ENCODE peak calls at places on chromosome 20, in nine cellular contexts. W is adrenal gland, Z is AG04449, M is brain microvascular endothelial cell, Y is transverse colon, Q is K562, P is endodermal cell, E is A549, N is cardiac muscle cell. K is an unnamed sample.
A peak's percentile ranks its signal among the peaks of the same experiment; 100 is the strongest.

GRCh38 chr20:6067765-6068318 is 14.0 kb upstream of the LRRN4 start:
- DNase-seq in W (no peak), Z (no peak), M (no peak), Y (no peak), Q (no peak), P (no peak), E (no peak), N (no peak), K (no peak)

GRCh38 chr20:2708073-2708415 is 15.5 kb downstream of the EBF4 start:
- DNase-seq in W (no peak), Z (no peak), M (no peak), Y (no peak), Q (no peak), P (peak; percentile 76), E (no peak), N (no peak), K (no peak)

GRCh38 chr20:36121981-36122930 is 32.3 kb upstream of the EPB41L1 start:
- DNase-seq in W (no peak), Z (no peak), M (no peak), Y (peak; percentile 92), Q (no peak), P (peak; percentile 59), E (no peak), N (no peak), K (no peak)

GRCh38 chr20:32961956-32962517 is 42.2 kb downstream of the SUN5 start:
- DNase-seq in W (no peak), Z (no peak), M (no peak), Y (no peak), Q (no peak), P (no peak), E (no peak), N (no peak), K (no peak)

GRCh38 chr20:53692465-53693067 is 98.9 kb upstream of the ZNF217 start:
- DNase-seq in W (peak; percentile 27), Z (peak; percentile 64), M (peak; percentile 27), Y (peak; percentile 26), Q (no peak), P (peak; percentile 53), E (no peak), N (peak; percentile 87), K (peak; percentile 86)

GRCh38 chr20:10524643-10525042 is 89.5 kb downstream of the SLX4IP start:
- DNase-seq in W (no peak), Z (no peak), M (peak; percentile 61), Y (no peak), Q (no peak), P (peak; percentile 38), E (peak; percentile 35), N (no peak), K (peak; percentile 34)

GRCh38 chr20:24475356-24475755 is 5.9 kb downstream of the SYNDIG1 start:
- DNase-seq in W (no peak), Z (no peak), M (no peak), Y (no peak), Q (no peak), P (no peak), E (no peak), N (no peak), K (no peak)

GRCh38 chr20:10110151-10110550 is 75.4 kb downstream of the ANKEF1 start:
- DNase-seq in W (no peak), Z (no peak), M (no peak), Y (no peak), Q (no peak), P (no peak), E (no peak), N (no peak), K (peak; percentile 67)

GRCh38 chr20:3751664-3752385 is 15.7 kb downstream of the ADISSP start:
- DNase-seq in W (peak; percentile 75), Z (no peak), M (no peak), Y (peak; percentile 68), Q (no peak), P (peak; percentile 92), E (no peak), N (no peak), K (no peak)

GRCh38 chr20:3752386-3752759 is 15.2 kb downstream of the ADISSP start:
- DNase-seq in W (no peak), Z (no peak), M (no peak), Y (no peak), Q (no peak), P (no peak), E (no peak), N (no peak), K (no peak)

GRCh38 chr20:3749689-3750639 is 17.5 kb downstream of the HSPA12B start:
- DNase-seq in W (no peak), Z (no peak), M (no peak), Y (no peak), Q (peak; percentile 65), P (peak; percentile 93), E (peak; percentile 98), N (no peak), K (no peak)

GRCh38 chr20:3753098-3753497 is 14.5 kb downstream of the ADISSP start:
- DNase-seq in W (peak; percentile 70), Z (peak; percentile 16), M (peak; percentile 68), Y (peak; percentile 69), Q (peak; percentile 46), P (peak; percentile 92), E (peak; percentile 89), N (peak; percentile 84), K (peak; percentile 65)

DNA sequence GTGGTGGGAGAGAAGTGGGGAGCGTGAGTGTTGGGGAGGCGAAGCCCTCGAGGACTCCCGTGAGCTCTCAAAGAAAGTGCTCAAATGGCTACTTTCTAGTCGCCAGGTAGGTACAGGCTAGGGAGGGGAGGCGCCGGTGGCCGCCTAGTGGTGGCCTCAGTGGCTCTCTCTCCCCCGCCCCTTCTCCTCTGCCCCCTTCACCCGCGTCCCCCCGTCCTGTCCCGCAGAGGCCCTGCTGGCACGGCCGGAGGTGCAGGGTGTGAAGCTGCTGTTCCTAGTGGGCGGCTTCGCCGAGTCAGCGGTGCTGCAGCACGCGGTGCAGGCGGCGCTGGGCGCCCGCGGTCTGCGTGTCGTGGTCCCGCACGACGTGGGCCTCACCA is 16.3 kb downstream of the ADISSP start:
- DNase-seq in W (no peak), Z (no peak), M (no peak), Y (no peak), Q (no peak), P (peak; percentile 74), E (no peak), N (no peak), K (no peak)
- TF ChIP-seq CTCF in W (no peak), Z (no peak), M (peak; percentile 38), Y (no peak), Q (no peak), P (peak; percentile 71), E (no peak), N (no peak), K (peak; percentile 15)

DNA sequence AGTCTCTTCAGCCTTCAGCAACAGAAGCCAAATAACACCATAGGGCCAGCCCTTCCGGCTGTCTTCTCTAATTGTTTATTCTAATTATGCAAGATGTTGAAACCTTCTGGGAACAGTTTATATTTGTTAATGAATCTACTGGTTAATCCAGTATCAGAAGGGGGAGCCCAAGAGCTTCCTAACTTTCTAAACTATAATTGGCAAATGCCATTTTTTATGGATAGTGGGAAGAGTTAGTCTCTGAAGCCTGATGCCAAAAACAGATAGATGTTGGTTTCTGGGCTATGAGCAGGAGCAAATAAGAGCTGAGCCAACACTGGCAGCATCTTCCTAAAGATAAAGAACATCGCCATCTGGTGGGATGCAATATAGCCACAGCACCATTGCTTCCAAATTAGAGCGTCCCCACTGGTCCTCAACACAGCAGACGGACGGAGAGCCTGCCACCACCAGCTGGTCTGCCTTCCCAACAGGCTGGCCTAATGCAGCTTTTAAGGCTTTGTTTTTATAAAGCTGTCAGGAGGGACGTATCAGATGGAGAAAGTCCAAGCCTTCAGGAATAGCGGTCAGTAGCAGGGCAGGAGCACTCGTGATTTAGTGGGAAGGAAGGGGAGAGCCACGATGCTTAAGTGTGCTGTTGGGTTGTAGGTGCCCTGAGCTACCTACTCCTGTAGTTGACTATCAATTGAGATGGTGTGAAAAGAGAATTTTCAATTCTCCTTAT is 118.8 kb downstream of the RALGAPA2 start:
- DNase-seq in W (peak; percentile 34), Z (no peak), M (peak; percentile 51), Y (no peak), Q (peak; percentile 24), P (peak; percentile 84), E (peak; percentile 51), N (peak; percentile 63), K (peak; percentile 60)
- TF ChIP-seq CTCF in W (peak; percentile 24), Z (peak; percentile 47), M (peak; percentile 76), Y (no peak), Q (peak; percentile 54), P (peak; percentile 77), E (peak; percentile 71), N (peak; percentile 65), K (peak; percentile 64)

DNA sequence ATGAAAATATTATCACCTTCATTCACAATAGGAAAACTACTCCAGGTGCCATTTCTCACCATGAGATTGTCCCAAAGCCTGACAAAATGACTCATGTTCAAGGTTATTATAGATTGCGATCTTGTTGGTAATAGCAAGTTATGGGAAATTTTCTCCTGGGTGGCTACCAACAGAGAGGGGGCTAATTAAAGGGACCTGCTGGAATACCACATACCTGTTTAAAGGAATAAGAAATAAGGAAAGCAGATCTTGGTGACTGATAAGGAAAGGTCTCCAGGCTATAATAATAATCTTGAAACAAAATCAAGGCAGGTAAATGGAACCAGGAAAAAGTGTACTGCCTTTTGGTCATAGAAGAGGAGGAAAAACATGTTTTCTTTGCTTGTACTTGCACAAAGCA is 1.4 kb downstream of the SLC52A3 start:
- DNase-seq in W (no peak), Z (no peak), M (no peak), Y (no peak), Q (no peak), P (no peak), E (no peak), N (no peak), K (no peak)
- TF ChIP-seq CTCF in W (no peak), Z (no peak), M (no peak), Y (no peak), Q (no peak), P (no peak), E (no peak), N (no peak), K (no peak)

GRCh38 chr20:47337413-47337812 is 19.1 kb downstream of the ZMYND8 start:
- DNase-seq in W (no peak), Z (no peak), M (no peak), Y (no peak), Q (no peak), P (no peak), E (no peak), N (no peak), K (no peak)

GRCh38 chr20:47335251-47336012 is 21.1 kb downstream of the ZMYND8 start:
- DNase-seq in W (no peak), Z (no peak), M (no peak), Y (no peak), Q (no peak), P (no peak), E (no peak), N (no peak), K (no peak)

GRCh38 chr20:47334022-47334551 is 22.4 kb downstream of the ZMYND8 start:
- DNase-seq in W (peak; percentile 72), Z (peak; percentile 88), M (peak; percentile 95), Y (peak; percentile 47), Q (no peak), P (no peak), E (peak; percentile 77), N (peak; percentile 96), K (peak; percentile 96)

GRCh38 chr20:47336013-47336754 is 20.3 kb downstream of the ZMYND8 start:
- DNase-seq in W (peak; percentile 89), Z (no peak), M (no peak), Y (peak; percentile 56), Q (no peak), P (no peak), E (no peak), N (peak; percentile 91), K (peak; percentile 88)

DNA sequence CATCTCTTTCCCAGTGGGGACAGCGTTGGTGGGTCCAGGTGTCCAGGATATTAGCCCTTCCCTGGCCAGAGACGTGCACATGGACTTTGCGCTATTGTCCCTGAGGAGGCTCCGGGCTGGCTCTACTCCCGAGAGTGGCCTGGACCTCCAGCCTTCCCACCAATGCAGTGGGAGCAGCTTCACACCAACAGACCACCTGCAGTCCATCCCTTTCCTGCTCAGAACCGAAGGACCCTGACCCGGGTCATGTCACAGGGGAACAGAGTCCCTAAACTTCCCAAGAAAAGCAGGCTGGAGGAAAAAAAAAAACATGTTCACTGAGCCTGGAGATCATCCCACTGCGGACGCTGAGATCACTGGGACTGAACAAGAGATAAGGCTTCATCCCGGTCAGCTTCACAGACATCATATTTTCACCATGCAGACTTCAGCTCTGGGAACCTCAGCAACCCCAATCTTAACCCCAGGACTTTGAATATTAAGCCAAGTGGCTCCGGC is 18.3 kb downstream of the ZMYND8 start:
- DNase-seq in W (no peak), Z (no peak), M (no peak), Y (no peak), Q (no peak), P (no peak), E (no peak), N (no peak), K (no peak)
- TF ChIP-seq CTCF in W (no peak), Z (no peak), M (no peak), Y (no peak), Q (no peak), P (no peak), E (no peak), N (no peak), K (no peak)